ENCODE peak calls at places on chromosome 10, in ten cellular contexts. One of them, this sample, is unnamed.

GRCh38 chr10:5575482-5576153 is 50.9 kb downstream of the CALML3 start:
- DNase-seq in adrenal gland: no peak
- DNase-seq in PC-9: peak; percentile 41
- DNase-seq in lung: no peak
- DNase-seq in lower lobe of right lung: peak; percentile 42
- DNase-seq in cardiac fibroblast: peak; percentile 55
- DNase-seq in WTC11: no peak
- DNase-seq in SK-N-SH: no peak
- DNase-seq in heart left ventricle: no peak
- DNase-seq in AG04450: peak; percentile 33
- DNase-seq in this sample: peak; percentile 86

GRCh38 chr10:77578583-77579227 is 58.9 kb downstream of the KCNMA1 start:
- DNase-seq in cardiac fibroblast: peak; percentile 44
- DNase-seq in PC-9: no peak
- DNase-seq in lower lobe of right lung: no peak
- DNase-seq in SK-N-SH: no peak
- DNase-seq in WTC11: no peak
- DNase-seq in heart left ventricle: no peak
- DNase-seq in adrenal gland: no peak
- DNase-seq in lung: no peak
- DNase-seq in AG04450: no peak
- DNase-seq in this sample: peak; percentile 22

GRCh38 chr10:102917962-102918816 is at the start of gene CNNM2:
- DNase-seq in WTC11: peak; percentile 100
- DNase-seq in cardiac fibroblast: peak; percentile 100
- DNase-seq in AG04450: peak; percentile 100
- DNase-seq in heart left ventricle: peak; percentile 100
- DNase-seq in lung: peak; percentile 100
- DNase-seq in PC-9: peak; percentile 95
- DNase-seq in lower lobe of right lung: peak; percentile 100
- DNase-seq in adrenal gland: peak; percentile 100
- DNase-seq in SK-N-SH: peak; percentile 98
- DNase-seq in this sample: peak; percentile 100

GRCh38 chr10:13099144-13099665 is 758 bp upstream of the OPTN start:
- DNase-seq in lung: no peak
- DNase-seq in adrenal gland: peak; percentile 83
- DNase-seq in WTC11: peak; percentile 75
- DNase-seq in heart left ventricle: peak; percentile 61
- DNase-seq in AG04450: no peak
- DNase-seq in PC-9: peak; percentile 37
- DNase-seq in SK-N-SH: peak; percentile 74
- DNase-seq in lower lobe of right lung: no peak
- DNase-seq in cardiac fibroblast: peak; percentile 79
- DNase-seq in this sample: peak; percentile 66

GRCh38 chr10:26931223-26931622 is 70.5 kb upstream of the ABI1 start:
- DNase-seq in adrenal gland: no peak
- DNase-seq in lung: no peak
- DNase-seq in SK-N-SH: no peak
- DNase-seq in cardiac fibroblast: no peak
- DNase-seq in lower lobe of right lung: no peak
- DNase-seq in heart left ventricle: no peak
- DNase-seq in WTC11: peak; percentile 80
- DNase-seq in PC-9: no peak
- DNase-seq in AG04450: no peak
- DNase-seq in this sample: no peak

GRCh38 chr10:126562209-126562680 is 108.2 kb downstream of the C10orf90 start:
- DNase-seq in lower lobe of right lung: no peak
- DNase-seq in adrenal gland: peak; percentile 35
- DNase-seq in WTC11: no peak
- DNase-seq in AG04450: no peak
- DNase-seq in lung: no peak
- DNase-seq in SK-N-SH: no peak
- DNase-seq in cardiac fibroblast: no peak
- DNase-seq in heart left ventricle: no peak
- DNase-seq in PC-9: no peak
- DNase-seq in this sample: no peak

GRCh38 chr10:97025613-97026242 is 160.0 kb downstream of the SLIT1 start:
- DNase-seq in WTC11: peak; percentile 69
- DNase-seq in lung: peak; percentile 61
- DNase-seq in SK-N-SH: peak; percentile 70
- DNase-seq in AG04450: no peak
- DNase-seq in PC-9: no peak
- DNase-seq in lower lobe of right lung: no peak
- DNase-seq in heart left ventricle: peak; percentile 40
- DNase-seq in cardiac fibroblast: peak; percentile 63
- DNase-seq in adrenal gland: peak; percentile 85
- DNase-seq in this sample: peak; percentile 50

GRCh38 chr10:3008518-3009195 is 58.7 kb upstream of the PFKP start:
- DNase-seq in lower lobe of right lung: no peak
- DNase-seq in lung: no peak
- DNase-seq in heart left ventricle: no peak
- DNase-seq in PC-9: no peak
- DNase-seq in adrenal gland: no peak
- DNase-seq in cardiac fibroblast: no peak
- DNase-seq in AG04450: no peak
- DNase-seq in SK-N-SH: no peak
- DNase-seq in WTC11: no peak
- DNase-seq in this sample: no peak

GRCh38 chr10:48493083-48493871 is 111.6 kb downstream of the ARHGAP22 start:
- DNase-seq in lower lobe of right lung: peak; percentile 71
- DNase-seq in AG04450: no peak
- DNase-seq in adrenal gland: peak; percentile 48
- DNase-seq in heart left ventricle: peak; percentile 41
- DNase-seq in lung: no peak
- DNase-seq in SK-N-SH: peak; percentile 73
- DNase-seq in PC-9: no peak
- DNase-seq in WTC11: no peak
- DNase-seq in cardiac fibroblast: no peak
- DNase-seq in this sample: no peak

GRCh38 chr10:48455392-48456151 is 149.1 kb downstream of the MAPK8 start:
- DNase-seq in PC-9: no peak
- DNase-seq in cardiac fibroblast: no peak
- DNase-seq in WTC11: no peak
- DNase-seq in SK-N-SH: no peak
- DNase-seq in lower lobe of right lung: no peak
- DNase-seq in AG04450: no peak
- DNase-seq in adrenal gland: peak; percentile 23
- DNase-seq in lung: no peak
- DNase-seq in heart left ventricle: peak; percentile 12
- DNase-seq in this sample: no peak

GRCh38 chr10:133415752-133416151 is 8.7 kb downstream of the SPRN start:
- DNase-seq in cardiac fibroblast: no peak
- DNase-seq in heart left ventricle: no peak
- DNase-seq in AG04450: no peak
- DNase-seq in adrenal gland: no peak
- DNase-seq in PC-9: no peak
- DNase-seq in WTC11: no peak
- DNase-seq in SK-N-SH: no peak
- DNase-seq in lower lobe of right lung: peak; percentile 20
- DNase-seq in lung: no peak
- DNase-seq in this sample: no peak

GRCh38 chr10:104337985-104338735 is at the start of gene ITPRIP:
- DNase-seq in adrenal gland: peak; percentile 87
- DNase-seq in heart left ventricle: peak; percentile 82
- DNase-seq in cardiac fibroblast: peak; percentile 95
- DNase-seq in WTC11: peak; percentile 68
- DNase-seq in lung: peak; percentile 78
- DNase-seq in SK-N-SH: peak; percentile 86
- DNase-seq in AG04450: no peak
- DNase-seq in lower lobe of right lung: peak; percentile 89
- DNase-seq in PC-9: no peak
- DNase-seq in this sample: peak; percentile 91
- TF ChIP-seq CTCF in adrenal gland: no peak
- TF ChIP-seq CTCF in heart left ventricle: peak; percentile 49
- TF ChIP-seq CTCF in cardiac fibroblast: no peak
- TF ChIP-seq CTCF in WTC11: no peak
- TF ChIP-seq CTCF in lung: no peak
- TF ChIP-seq CTCF in SK-N-SH: peak; percentile 38
- TF ChIP-seq CTCF in AG04450: peak; percentile 36
- TF ChIP-seq CTCF in lower lobe of right lung: peak; percentile 23
- TF ChIP-seq CTCF in PC-9: no peak
- TF ChIP-seq CTCF in this sample: no peak

GRCh38 chr10:90579602-90580242 is 278.1 kb downstream of the HTR7 start:
- DNase-seq in SK-N-SH: no peak
- DNase-seq in AG04450: no peak
- DNase-seq in PC-9: no peak
- DNase-seq in adrenal gland: no peak
- DNase-seq in cardiac fibroblast: peak; percentile 71
- DNase-seq in heart left ventricle: no peak
- DNase-seq in lower lobe of right lung: no peak
- DNase-seq in lung: no peak
- DNase-seq in WTC11: peak; percentile 38
- DNase-seq in this sample: peak; percentile 49
- TF ChIP-seq CTCF in SK-N-SH: no peak
- TF ChIP-seq CTCF in AG04450: peak; percentile 38
- TF ChIP-seq CTCF in PC-9: no peak
- TF ChIP-seq CTCF in adrenal gland: no peak
- TF ChIP-seq CTCF in cardiac fibroblast: peak; percentile 34
- TF ChIP-seq CTCF in heart left ventricle: no peak
- TF ChIP-seq CTCF in lower lobe of right lung: no peak
- TF ChIP-seq CTCF in lung: no peak
- TF ChIP-seq CTCF in WTC11: peak; percentile 14
- TF ChIP-seq CTCF in this sample: peak; percentile 23

GRCh38 chr10:69911571-69912528 is 110.1 kb downstream of the COL13A1 start:
- DNase-seq in cardiac fibroblast: peak; percentile 26
- DNase-seq in lower lobe of right lung: no peak
- DNase-seq in PC-9: no peak
- DNase-seq in heart left ventricle: no peak
- DNase-seq in SK-N-SH: no peak
- DNase-seq in WTC11: no peak
- DNase-seq in AG04450: no peak
- DNase-seq in adrenal gland: peak; percentile 53
- DNase-seq in lung: no peak
- DNase-seq in this sample: no peak

GRCh38 chr10:69912584-69912983 is 110.9 kb downstream of the COL13A1 start:
- DNase-seq in AG04450: no peak
- DNase-seq in lower lobe of right lung: no peak
- DNase-seq in WTC11: no peak
- DNase-seq in adrenal gland: no peak
- DNase-seq in cardiac fibroblast: no peak
- DNase-seq in heart left ventricle: no peak
- DNase-seq in SK-N-SH: no peak
- DNase-seq in PC-9: no peak
- DNase-seq in lung: no peak
- DNase-seq in this sample: peak; percentile 34

GRCh38 chr10:69913586-69913985 is 111.9 kb downstream of the COL13A1 start:
- DNase-seq in adrenal gland: no peak
- DNase-seq in lung: no peak
- DNase-seq in cardiac fibroblast: no peak
- DNase-seq in SK-N-SH: no peak
- DNase-seq in lower lobe of right lung: no peak
- DNase-seq in AG04450: no peak
- DNase-seq in heart left ventricle: no peak
- DNase-seq in PC-9: no peak
- DNase-seq in WTC11: no peak
- DNase-seq in this sample: no peak

GRCh38 chr10:69916133-69916532 is 114.4 kb downstream of the COL13A1 start:
- DNase-seq in PC-9: no peak
- DNase-seq in SK-N-SH: no peak
- DNase-seq in heart left ventricle: no peak
- DNase-seq in lower lobe of right lung: no peak
- DNase-seq in adrenal gland: no peak
- DNase-seq in AG04450: no peak
- DNase-seq in WTC11: no peak
- DNase-seq in cardiac fibroblast: no peak
- DNase-seq in lung: no peak
- DNase-seq in this sample: no peak

DNA sequence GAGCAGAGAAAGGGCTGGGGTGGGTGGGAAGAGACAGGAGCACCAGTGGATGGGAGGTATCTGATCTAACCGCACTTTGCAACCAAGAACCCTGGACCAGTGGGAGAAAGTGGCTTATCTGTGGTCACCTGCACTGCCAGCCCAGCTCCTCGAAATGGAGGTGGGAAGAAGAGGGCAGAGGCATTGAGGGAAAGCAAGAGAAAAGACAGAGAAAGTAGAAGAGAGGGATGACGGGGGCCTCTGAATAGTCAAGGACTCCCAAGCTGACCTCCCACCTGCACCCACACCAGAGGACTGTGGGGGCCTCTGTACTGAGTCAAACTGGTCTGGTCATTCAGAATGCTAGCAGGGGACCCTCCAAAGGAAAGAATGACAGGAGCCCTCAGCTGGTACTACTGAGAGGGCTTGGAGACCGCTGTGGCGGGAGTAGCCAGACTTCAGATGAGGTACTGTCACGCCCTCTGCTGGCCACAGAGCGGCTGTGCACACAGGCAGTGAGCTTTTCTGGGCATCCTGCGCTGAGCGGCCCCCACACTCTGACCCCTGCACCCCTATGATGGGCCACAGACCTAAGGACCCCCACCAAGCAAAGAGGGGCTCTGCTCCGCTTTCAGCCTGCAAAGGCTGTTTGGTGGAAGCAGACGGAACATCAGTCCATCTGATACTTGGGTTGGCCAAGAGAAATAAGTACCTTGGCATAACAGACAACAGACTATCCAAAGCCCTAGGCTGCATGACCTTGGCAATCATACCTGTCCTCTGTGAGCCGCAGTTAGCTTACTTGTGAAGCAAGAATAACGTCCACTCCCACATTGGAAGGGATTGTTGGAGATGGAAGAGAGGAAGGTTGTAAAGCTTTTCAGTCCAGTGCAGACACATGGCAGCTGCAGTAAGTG is 112.9 kb downstream of the COL13A1 start:
- DNase-seq in PC-9: no peak
- DNase-seq in heart left ventricle: peak; percentile 69
- DNase-seq in adrenal gland: peak; percentile 83
- DNase-seq in SK-N-SH: peak; percentile 87
- DNase-seq in WTC11: peak; percentile 87
- DNase-seq in lung: peak; percentile 67
- DNase-seq in cardiac fibroblast: peak; percentile 77
- DNase-seq in lower lobe of right lung: peak; percentile 77
- DNase-seq in AG04450: peak; percentile 39
- DNase-seq in this sample: peak; percentile 49
- TF ChIP-seq CTCF in PC-9: peak; percentile 96
- TF ChIP-seq CTCF in heart left ventricle: peak; percentile 96
- TF ChIP-seq CTCF in adrenal gland: peak; percentile 93
- TF ChIP-seq CTCF in SK-N-SH: peak; percentile 90
- TF ChIP-seq CTCF in WTC11: peak; percentile 99
- TF ChIP-seq CTCF in lung: peak; percentile 66
- TF ChIP-seq CTCF in cardiac fibroblast: peak; percentile 92
- TF ChIP-seq CTCF in lower lobe of right lung: peak; percentile 92
- TF ChIP-seq CTCF in AG04450: peak; percentile 87
- TF ChIP-seq CTCF in this sample: peak; percentile 87

DNA sequence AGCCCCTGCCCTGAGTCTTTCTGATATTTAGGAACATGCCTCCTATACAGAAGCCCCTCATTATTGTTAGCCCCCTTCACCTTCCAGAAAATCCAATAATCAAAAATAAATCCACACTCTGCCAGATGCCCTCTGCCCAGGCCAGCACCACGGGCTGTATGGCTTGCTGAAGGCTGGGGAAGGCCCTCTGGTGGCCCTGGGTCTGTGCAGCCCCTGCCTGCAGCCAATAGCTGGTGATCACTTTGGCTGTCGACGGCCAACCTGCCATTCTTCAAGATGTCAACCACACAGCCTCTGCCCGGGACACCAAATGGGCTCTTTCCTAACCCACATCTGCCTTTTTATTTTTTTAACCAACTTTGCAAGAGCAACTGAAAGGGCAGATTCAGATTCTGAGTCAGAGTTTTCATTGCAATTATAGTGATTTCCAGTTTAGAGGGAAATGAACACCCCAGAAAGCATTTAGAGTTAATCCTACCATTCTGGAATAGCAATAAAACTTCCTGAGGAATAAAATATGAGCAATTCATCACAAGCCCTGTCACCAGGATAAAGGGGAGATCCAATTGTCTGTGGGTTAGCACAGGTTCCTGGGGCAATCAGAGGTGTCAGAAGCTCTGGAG is 211.4 kb downstream of the GRID1 start:
- DNase-seq in PC-9: no peak
- DNase-seq in SK-N-SH: peak; percentile 53
- DNase-seq in cardiac fibroblast: no peak
- DNase-seq in AG04450: no peak
- DNase-seq in adrenal gland: no peak
- DNase-seq in heart left ventricle: no peak
- DNase-seq in WTC11: peak; percentile 18
- DNase-seq in lung: no peak
- DNase-seq in lower lobe of right lung: no peak
- DNase-seq in this sample: no peak
- TF ChIP-seq CTCF in PC-9: no peak
- TF ChIP-seq CTCF in SK-N-SH: no peak
- TF ChIP-seq CTCF in cardiac fibroblast: no peak
- TF ChIP-seq CTCF in AG04450: no peak
- TF ChIP-seq CTCF in adrenal gland: no peak
- TF ChIP-seq CTCF in heart left ventricle: no peak
- TF ChIP-seq CTCF in WTC11: no peak
- TF ChIP-seq CTCF in lung: no peak
- TF ChIP-seq CTCF in lower lobe of right lung: no peak
- TF ChIP-seq CTCF in this sample: no peak